ENCODE peak calls at places on chromosomes 16 and 17, in ten cellular contexts. W, Q, N, P, Y, O, G, M, C and U are unnamed samples.

GRCh38 chr17:65522751-65523404 is 38.6 kb downstream of the AXIN2 start:
- DNase-seq in W (no peak), Q (no peak), N (no peak), P (no peak), Y (no peak), O (no peak), G (no peak), M (no peak), C (no peak), U (no peak)

GRCh38 chr16:59114790-59115189 is 380.7 kb upstream of the GOT2 start:
- DNase-seq in W (no peak), Q (no peak), N (no peak), P (no peak), Y (no peak), O (no peak), G (no peak), M (no peak), C (no peak), U (no peak)

GRCh38 chr16:89484923-89485679 is 5.3 kb downstream of the ANKRD11 start:
- DNase-seq in W (no peak), Q (no peak), N (peak; percentile 21), P (no peak), Y (no peak), O (no peak), G (no peak), M (no peak), C (peak; percentile 40), U (peak; percentile 36)

GRCh38 chr17:75814900-75815373 is 29.3 kb downstream of the UNC13D start:
- DNase-seq in W (no peak), Q (no peak), N (no peak), P (peak; percentile 74), Y (no peak), O (no peak), G (no peak), M (no peak), C (no peak), U (no peak)

GRCh38 chr16:7503688-7504087 is 171.0 kb downstream of the RBFOX1 start:
- DNase-seq in W (no peak), Q (no peak), N (no peak), P (no peak), Y (no peak), O (no peak), G (no peak), M (no peak), C (no peak), U (no peak)

GRCh38 chr17:27975146-27976011 is 67.1 kb upstream of the NLK start:
- DNase-seq in W (no peak), Q (no peak), N (no peak), P (no peak), Y (no peak), O (no peak), G (no peak), M (no peak), C (no peak), U (no peak)

GRCh38 chr17:80599546-80600305 is 55.1 kb downstream of the RPTOR start:
- DNase-seq in W (no peak), Q (no peak), N (no peak), P (no peak), Y (peak; percentile 83), O (no peak), G (no peak), M (no peak), C (no peak), U (no peak)

GRCh38 chr16:81780350-81780749 is 1.3 kb downstream of the PLCG2 start:
- DNase-seq in W (no peak), Q (no peak), N (no peak), P (no peak), Y (no peak), O (no peak), G (no peak), M (no peak), C (no peak), U (no peak)

GRCh38 chr17:3695723-3696411 is at the start of gene P2RX5:
- DNase-seq in W (no peak), Q (peak; percentile 58), N (no peak), P (no peak), Y (no peak), O (no peak), G (no peak), M (no peak), C (peak; percentile 31), U (peak; percentile 30)

GRCh38 chr16:81842564-81843242 is 63.6 kb downstream of the PLCG2 start:
- DNase-seq in W (no peak), Q (no peak), N (no peak), P (no peak), Y (no peak), O (no peak), G (no peak), M (no peak), C (no peak), U (no peak)

GRCh38 chr17:79243996-79244395 is 169.4 kb downstream of the ENGASE start:
- DNase-seq in W (no peak), Q (no peak), N (no peak), P (no peak), Y (no peak), O (no peak), G (no peak), M (no peak), C (no peak), U (no peak)

GRCh38 chr17:48545539-48545938 is 630 bp upstream of the HOXB2 start:
- DNase-seq in W (no peak), Q (no peak), N (no peak), P (no peak), Y (no peak), O (no peak), G (no peak), M (no peak), C (no peak), U (no peak)

GRCh38 chr17:79100405-79100804 is 25.8 kb downstream of the ENGASE start:
- DNase-seq in W (no peak), Q (no peak), N (no peak), P (no peak), Y (no peak), O (no peak), G (no peak), M (no peak), C (no peak), U (no peak)

GRCh38 chr17:37359682-37360188 is 16.1 kb upstream of the C17orf78 start:
- DNase-seq in W (no peak), Q (no peak), N (no peak), P (no peak), Y (no peak), O (no peak), G (no peak), M (no peak), C (no peak), U (no peak)

GRCh38 chr17:50944054-50944901 is 78.1 kb upstream of the TOB1 start:
- DNase-seq in W (peak; percentile 51), Q (peak; percentile 65), N (peak; percentile 55), P (no peak), Y (peak; percentile 90), O (no peak), G (no peak), M (peak; percentile 86), C (peak; percentile 79), U (peak; percentile 46)

GRCh38 chr17:65417406-65418221 is 143.8 kb downstream of the AXIN2 start:
- DNase-seq in W (no peak), Q (no peak), N (no peak), P (no peak), Y (no peak), O (no peak), G (no peak), M (no peak), C (no peak), U (no peak)

GRCh38 chr16:83954577-83955016 is 1.6 kb downstream of the OSGIN1 start:
- DNase-seq in W (no peak), Q (no peak), N (no peak), P (peak; percentile 64), Y (peak; percentile 70), O (no peak), G (peak; percentile 54), M (no peak), C (no peak), U (no peak)

GRCh38 chr17:21676281-21677111 is 15.8 kb upstream of the KCNJ18 start:
- DNase-seq in W (no peak), Q (no peak), N (no peak), P (no peak), Y (no peak), O (no peak), G (no peak), M (no peak), C (no peak), U (no peak)

GRCh38 chr16:17151335-17151734 is 319.4 kb downstream of the XYLT1 start:
- DNase-seq in W (no peak), Q (no peak), N (no peak), P (no peak), Y (no peak), O (no peak), G (no peak), M (no peak), C (no peak), U (no peak)

GRCh38 chr17:77374170-77374936 is 233.6 kb downstream of the SEC14L1 start:
- DNase-seq in W (peak; percentile 62), Q (peak; percentile 86), N (peak; percentile 47), P (peak; percentile 64), Y (no peak), O (no peak), G (no peak), M (peak; percentile 86), C (peak; percentile 74), U (peak; percentile 88)

GRCh38 chr16:83802135-83802534 is 5.6 kb upstream of the HSBP1 start:
- DNase-seq in W (no peak), Q (no peak), N (no peak), P (peak; percentile 70), Y (peak; percentile 24), O (no peak), G (no peak), M (peak; percentile 35), C (no peak), U (peak; percentile 36)

GRCh38 chr16:15041260-15042011 is 14.4 kb downstream of the NTAN1 start:
- DNase-seq in W (no peak), Q (peak; percentile 32), N (no peak), P (peak; percentile 26), Y (peak; percentile 75), O (no peak), G (no peak), M (no peak), C (no peak), U (no peak)

GRCh38 chr17:7587420-7587786 is 2.5 kb downstream of the SOX15 start:
- DNase-seq in W (no peak), Q (no peak), N (no peak), P (peak; percentile 95), Y (no peak), O (no peak), G (no peak), M (no peak), C (no peak), U (no peak)

GRCh38 chr17:76884995-76885896 is 17.0 kb downstream of the MGAT5B start:
- DNase-seq in W (no peak), Q (no peak), N (no peak), P (no peak), Y (no peak), O (no peak), G (no peak), M (no peak), C (no peak), U (no peak)

GRCh38 chr17:80455784-80456183 is 20.6 kb downstream of the NPTX1 start:
- DNase-seq in W (no peak), Q (no peak), N (no peak), P (no peak), Y (no peak), O (no peak), G (no peak), M (no peak), C (no peak), U (no peak)

GRCh38 chr16:61923629-61924028 is 112.6 kb downstream of the CDH8 start:
- DNase-seq in W (no peak), Q (no peak), N (no peak), P (no peak), Y (no peak), O (no peak), G (no peak), M (no peak), C (no peak), U (no peak)

GRCh38 chr17:80252871-80253270 is 7.8 kb upstream of the RNF213 start:
- DNase-seq in W (peak; percentile 83), Q (peak; percentile 81), N (peak; percentile 72), P (no peak), Y (peak; percentile 82), O (no peak), G (peak; percentile 46), M (peak; percentile 82), C (peak; percentile 88), U (peak; percentile 85)

GRCh38 chr17:44061446-44061845 is 5.0 kb downstream of the LSM12 start:
- DNase-seq in W (no peak), Q (no peak), N (no peak), P (no peak), Y (no peak), O (no peak), G (no peak), M (no peak), C (no peak), U (no peak)